ENCODE peak calls at places on chromosomes 11 and 22, in eight cellular contexts. One of them, this sample, is unnamed.

GRCh38 chr22:24244144-24244787 is 616 bp downstream of the GGT5 start:
- DNase-seq in SJSA1: no peak
- DNase-seq in effector memory CD4-positive, alpha-beta T cell: no peak
- DNase-seq in CD8-positive, alpha-beta T cell: no peak
- DNase-seq in small intestine: no peak
- DNase-seq in psoas muscle: peak; percentile 61
- DNase-seq in GM12878: no peak
- DNase-seq in brain microvascular endothelial cell: peak; percentile 75
- DNase-seq in this sample: no peak

GRCh38 chr11:2298795-2299747 is 2.6 kb downstream of the C11orf21 start:
- DNase-seq in SJSA1: no peak
- DNase-seq in effector memory CD4-positive, alpha-beta T cell: no peak
- DNase-seq in CD8-positive, alpha-beta T cell: peak; percentile 62
- DNase-seq in small intestine: peak; percentile 38
- DNase-seq in psoas muscle: peak; percentile 44
- DNase-seq in GM12878: no peak
- DNase-seq in brain microvascular endothelial cell: no peak
- DNase-seq in this sample: no peak

GRCh38 chr11:118437046-118437735 is 899 bp downstream of the KMT2A start:
- DNase-seq in SJSA1: no peak
- DNase-seq in effector memory CD4-positive, alpha-beta T cell: peak; percentile 35
- DNase-seq in CD8-positive, alpha-beta T cell: peak; percentile 40
- DNase-seq in small intestine: peak; percentile 42
- DNase-seq in psoas muscle: peak; percentile 57
- DNase-seq in GM12878: no peak
- DNase-seq in brain microvascular endothelial cell: no peak
- DNase-seq in this sample: no peak

GRCh38 chr22:29716814-29717213 is 3.0 kb upstream of the CABP7 start:
- DNase-seq in SJSA1: peak; percentile 56
- DNase-seq in effector memory CD4-positive, alpha-beta T cell: no peak
- DNase-seq in CD8-positive, alpha-beta T cell: no peak
- DNase-seq in small intestine: peak; percentile 42
- DNase-seq in psoas muscle: peak; percentile 70
- DNase-seq in GM12878: no peak
- DNase-seq in brain microvascular endothelial cell: peak; percentile 66
- DNase-seq in this sample: peak; percentile 54

GRCh38 chr11:15909937-15910598 is 446.3 kb downstream of the SOX6 start:
- DNase-seq in SJSA1: no peak
- DNase-seq in effector memory CD4-positive, alpha-beta T cell: no peak
- DNase-seq in CD8-positive, alpha-beta T cell: no peak
- DNase-seq in small intestine: no peak
- DNase-seq in psoas muscle: no peak
- DNase-seq in GM12878: no peak
- DNase-seq in brain microvascular endothelial cell: no peak
- DNase-seq in this sample: no peak

GRCh38 chr11:71305451-71306125 is 53.2 kb upstream of the SHANK2 start:
- DNase-seq in SJSA1: no peak
- DNase-seq in effector memory CD4-positive, alpha-beta T cell: no peak
- DNase-seq in CD8-positive, alpha-beta T cell: no peak
- DNase-seq in small intestine: no peak
- DNase-seq in psoas muscle: no peak
- DNase-seq in GM12878: no peak
- DNase-seq in brain microvascular endothelial cell: no peak
- DNase-seq in this sample: no peak

GRCh38 chr11:35105319-35106063 is 33.5 kb upstream of the CD44 start:
- DNase-seq in SJSA1: no peak
- DNase-seq in effector memory CD4-positive, alpha-beta T cell: no peak
- DNase-seq in CD8-positive, alpha-beta T cell: no peak
- DNase-seq in small intestine: no peak
- DNase-seq in psoas muscle: no peak
- DNase-seq in GM12878: no peak
- DNase-seq in brain microvascular endothelial cell: no peak
- DNase-seq in this sample: no peak

GRCh38 chr11:28833670-28834069 is 725.5 kb downstream of the METTL15 start:
- DNase-seq in SJSA1: peak; percentile 88
- DNase-seq in effector memory CD4-positive, alpha-beta T cell: no peak
- DNase-seq in CD8-positive, alpha-beta T cell: no peak
- DNase-seq in small intestine: no peak
- DNase-seq in psoas muscle: no peak
- DNase-seq in GM12878: no peak
- DNase-seq in brain microvascular endothelial cell: peak; percentile 97
- DNase-seq in this sample: no peak

GRCh38 chr22:40107756-40108437 is 69.8 kb upstream of the TNRC6B start:
- DNase-seq in SJSA1: peak; percentile 50
- DNase-seq in effector memory CD4-positive, alpha-beta T cell: no peak
- DNase-seq in CD8-positive, alpha-beta T cell: peak; percentile 12
- DNase-seq in small intestine: peak; percentile 64
- DNase-seq in psoas muscle: no peak
- DNase-seq in GM12878: no peak
- DNase-seq in brain microvascular endothelial cell: no peak
- DNase-seq in this sample: no peak

GRCh38 chr22:36644333-36644757 is 59.2 kb downstream of the CACNG2 start:
- DNase-seq in SJSA1: peak; percentile 56
- DNase-seq in effector memory CD4-positive, alpha-beta T cell: no peak
- DNase-seq in CD8-positive, alpha-beta T cell: no peak
- DNase-seq in small intestine: peak; percentile 27
- DNase-seq in psoas muscle: no peak
- DNase-seq in GM12878: no peak
- DNase-seq in brain microvascular endothelial cell: peak; percentile 91
- DNase-seq in this sample: no peak

GRCh38 chr22:17637490-17638181 is 921 bp upstream of the BCL2L13 start:
- DNase-seq in SJSA1: no peak
- DNase-seq in effector memory CD4-positive, alpha-beta T cell: no peak
- DNase-seq in CD8-positive, alpha-beta T cell: no peak
- DNase-seq in small intestine: no peak
- DNase-seq in psoas muscle: no peak
- DNase-seq in GM12878: no peak
- DNase-seq in brain microvascular endothelial cell: no peak
- DNase-seq in this sample: no peak

GRCh38 chr22:17638182-17638431 is 450 bp upstream of the BCL2L13 start:
- DNase-seq in SJSA1: no peak
- DNase-seq in effector memory CD4-positive, alpha-beta T cell: no peak
- DNase-seq in CD8-positive, alpha-beta T cell: no peak
- DNase-seq in small intestine: no peak
- DNase-seq in psoas muscle: no peak
- DNase-seq in GM12878: no peak
- DNase-seq in brain microvascular endothelial cell: no peak
- DNase-seq in this sample: no peak

GRCh38 chr22:17633217-17633997 is 4.9 kb upstream of the ATP6V1E1 start:
- DNase-seq in SJSA1: peak; percentile 74
- DNase-seq in effector memory CD4-positive, alpha-beta T cell: no peak
- DNase-seq in CD8-positive, alpha-beta T cell: no peak
- DNase-seq in small intestine: no peak
- DNase-seq in psoas muscle: no peak
- DNase-seq in GM12878: no peak
- DNase-seq in brain microvascular endothelial cell: peak; percentile 54
- DNase-seq in this sample: no peak

GRCh38 chr22:17633998-17634323 is 4.6 kb upstream of the BCL2L13 start:
- DNase-seq in SJSA1: no peak
- DNase-seq in effector memory CD4-positive, alpha-beta T cell: no peak
- DNase-seq in CD8-positive, alpha-beta T cell: no peak
- DNase-seq in small intestine: no peak
- DNase-seq in psoas muscle: no peak
- DNase-seq in GM12878: no peak
- DNase-seq in brain microvascular endothelial cell: no peak
- DNase-seq in this sample: no peak

GRCh38 chr22:17634696-17635095 is 3.9 kb upstream of the BCL2L13 start:
- DNase-seq in SJSA1: no peak
- DNase-seq in effector memory CD4-positive, alpha-beta T cell: no peak
- DNase-seq in CD8-positive, alpha-beta T cell: no peak
- DNase-seq in small intestine: no peak
- DNase-seq in psoas muscle: no peak
- DNase-seq in GM12878: no peak
- DNase-seq in brain microvascular endothelial cell: no peak
- DNase-seq in this sample: no peak
- H3K27ac ChIP-seq in SJSA1: no peak overlapping the region
- H3K27ac ChIP-seq in effector memory CD4-positive, alpha-beta T cell: no peak overlapping the region
- H3K27ac ChIP-seq in CD8-positive, alpha-beta T cell: no peak overlapping the region
- H3K27ac ChIP-seq in small intestine: no peak overlapping the region
- H3K27ac ChIP-seq in psoas muscle: no peak overlapping the region
- H3K27ac ChIP-seq in GM12878: no peak overlapping the region
- H3K27ac ChIP-seq in brain microvascular endothelial cell: no peak overlapping the region
- H3K27ac ChIP-seq in this sample: no peak overlapping the region

GRCh38 chr22:37665487-37665886 is 7.0 kb downstream of the PDXP start:
- DNase-seq in SJSA1: no peak
- DNase-seq in effector memory CD4-positive, alpha-beta T cell: no peak
- DNase-seq in CD8-positive, alpha-beta T cell: no peak
- DNase-seq in small intestine: no peak
- DNase-seq in psoas muscle: no peak
- DNase-seq in GM12878: no peak
- DNase-seq in brain microvascular endothelial cell: no peak
- DNase-seq in this sample: no peak
- H3K27ac ChIP-seq in SJSA1: no peak overlapping the region
- H3K27ac ChIP-seq in effector memory CD4-positive, alpha-beta T cell: no peak overlapping the region
- H3K27ac ChIP-seq in CD8-positive, alpha-beta T cell: no peak overlapping the region
- H3K27ac ChIP-seq in small intestine: no peak overlapping the region
- H3K27ac ChIP-seq in psoas muscle: no peak overlapping the region
- H3K27ac ChIP-seq in GM12878: no peak overlapping the region
- H3K27ac ChIP-seq in brain microvascular endothelial cell: no peak overlapping the region
- H3K27ac ChIP-seq in this sample: peak overlapping the region; percentile 83

GRCh38 chr11:79390477-79390876 is 50.4 kb downstream of the TENM4 start:
- DNase-seq in SJSA1: no peak
- DNase-seq in effector memory CD4-positive, alpha-beta T cell: no peak
- DNase-seq in CD8-positive, alpha-beta T cell: no peak
- DNase-seq in small intestine: no peak
- DNase-seq in psoas muscle: no peak
- DNase-seq in GM12878: no peak
- DNase-seq in brain microvascular endothelial cell: no peak
- DNase-seq in this sample: no peak
- H3K27ac ChIP-seq in SJSA1: no peak overlapping the region
- H3K27ac ChIP-seq in effector memory CD4-positive, alpha-beta T cell: no peak overlapping the region
- H3K27ac ChIP-seq in CD8-positive, alpha-beta T cell: no peak overlapping the region
- H3K27ac ChIP-seq in small intestine: no peak overlapping the region
- H3K27ac ChIP-seq in psoas muscle: no peak overlapping the region
- H3K27ac ChIP-seq in GM12878: no peak overlapping the region
- H3K27ac ChIP-seq in brain microvascular endothelial cell: no peak overlapping the region
- H3K27ac ChIP-seq in this sample: no peak overlapping the region

GRCh38 chr11:123111465-123111864 is 49.5 kb upstream of the HSPA8 start:
- DNase-seq in SJSA1: peak; percentile 37
- DNase-seq in effector memory CD4-positive, alpha-beta T cell: no peak
- DNase-seq in CD8-positive, alpha-beta T cell: no peak
- DNase-seq in small intestine: peak; percentile 66
- DNase-seq in psoas muscle: no peak
- DNase-seq in GM12878: no peak
- DNase-seq in brain microvascular endothelial cell: no peak
- DNase-seq in this sample: no peak
- H3K27ac ChIP-seq in SJSA1: no peak overlapping the region
- H3K27ac ChIP-seq in effector memory CD4-positive, alpha-beta T cell: no peak overlapping the region
- H3K27ac ChIP-seq in CD8-positive, alpha-beta T cell: no peak overlapping the region
- H3K27ac ChIP-seq in small intestine: no peak overlapping the region
- H3K27ac ChIP-seq in psoas muscle: no peak overlapping the region
- H3K27ac ChIP-seq in GM12878: no peak overlapping the region
- H3K27ac ChIP-seq in brain microvascular endothelial cell: no peak overlapping the region
- H3K27ac ChIP-seq in this sample: no peak overlapping the region

DNA sequence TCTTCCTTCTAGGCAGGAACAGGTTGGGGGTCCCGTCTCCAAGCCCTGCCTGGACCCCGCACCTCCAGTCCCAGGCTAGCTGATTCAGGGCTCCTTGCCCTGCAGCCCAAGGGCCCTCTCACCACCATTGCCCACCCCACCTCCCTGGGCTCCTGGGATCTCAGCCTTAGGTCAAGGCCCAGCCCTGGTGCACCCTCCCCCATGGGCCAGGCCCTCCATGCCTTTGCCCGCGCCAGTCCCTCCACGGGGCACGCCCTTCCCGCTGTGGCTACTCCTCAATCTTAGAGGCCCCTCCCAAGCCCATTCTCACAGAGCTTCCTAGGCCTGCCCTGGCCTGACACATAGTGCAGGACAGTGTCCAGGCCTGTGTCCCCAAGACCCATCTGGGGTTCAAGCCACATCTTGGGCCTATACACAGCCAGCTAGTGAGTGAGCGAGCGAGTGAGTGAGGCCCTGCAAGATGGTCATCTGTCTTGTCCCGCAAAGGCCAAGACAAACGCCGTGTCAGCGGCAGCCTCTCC is 6.9 kb downstream of the GP1BB start:
- DNase-seq in SJSA1: no peak
- DNase-seq in effector memory CD4-positive, alpha-beta T cell: no peak
- DNase-seq in CD8-positive, alpha-beta T cell: no peak
- DNase-seq in small intestine: no peak
- DNase-seq in psoas muscle: no peak
- DNase-seq in GM12878: no peak
- DNase-seq in brain microvascular endothelial cell: no peak
- DNase-seq in this sample: no peak
- H3K27ac ChIP-seq in SJSA1: no peak overlapping the region
- H3K27ac ChIP-seq in effector memory CD4-positive, alpha-beta T cell: no peak overlapping the region
- H3K27ac ChIP-seq in CD8-positive, alpha-beta T cell: no peak overlapping the region
- H3K27ac ChIP-seq in small intestine: no peak overlapping the region
- H3K27ac ChIP-seq in psoas muscle: no peak overlapping the region
- H3K27ac ChIP-seq in GM12878: no peak overlapping the region
- H3K27ac ChIP-seq in brain microvascular endothelial cell: no peak overlapping the region
- H3K27ac ChIP-seq in this sample: no peak overlapping the region

GRCh38 chr22:33542153-33542552 is 378.1 kb downstream of the LARGE1 start:
- DNase-seq in SJSA1: no peak
- DNase-seq in effector memory CD4-positive, alpha-beta T cell: no peak
- DNase-seq in CD8-positive, alpha-beta T cell: no peak
- DNase-seq in small intestine: no peak
- DNase-seq in psoas muscle: no peak
- DNase-seq in GM12878: no peak
- DNase-seq in brain microvascular endothelial cell: peak; percentile 28
- DNase-seq in this sample: no peak
- H3K27ac ChIP-seq in SJSA1: no peak overlapping the region
- H3K27ac ChIP-seq in effector memory CD4-positive, alpha-beta T cell: no peak overlapping the region
- H3K27ac ChIP-seq in CD8-positive, alpha-beta T cell: no peak overlapping the region
- H3K27ac ChIP-seq in small intestine: no peak overlapping the region
- H3K27ac ChIP-seq in psoas muscle: no peak overlapping the region
- H3K27ac ChIP-seq in GM12878: no peak overlapping the region
- H3K27ac ChIP-seq in brain microvascular endothelial cell: no peak overlapping the region
- H3K27ac ChIP-seq in this sample: no peak overlapping the region

DNA sequence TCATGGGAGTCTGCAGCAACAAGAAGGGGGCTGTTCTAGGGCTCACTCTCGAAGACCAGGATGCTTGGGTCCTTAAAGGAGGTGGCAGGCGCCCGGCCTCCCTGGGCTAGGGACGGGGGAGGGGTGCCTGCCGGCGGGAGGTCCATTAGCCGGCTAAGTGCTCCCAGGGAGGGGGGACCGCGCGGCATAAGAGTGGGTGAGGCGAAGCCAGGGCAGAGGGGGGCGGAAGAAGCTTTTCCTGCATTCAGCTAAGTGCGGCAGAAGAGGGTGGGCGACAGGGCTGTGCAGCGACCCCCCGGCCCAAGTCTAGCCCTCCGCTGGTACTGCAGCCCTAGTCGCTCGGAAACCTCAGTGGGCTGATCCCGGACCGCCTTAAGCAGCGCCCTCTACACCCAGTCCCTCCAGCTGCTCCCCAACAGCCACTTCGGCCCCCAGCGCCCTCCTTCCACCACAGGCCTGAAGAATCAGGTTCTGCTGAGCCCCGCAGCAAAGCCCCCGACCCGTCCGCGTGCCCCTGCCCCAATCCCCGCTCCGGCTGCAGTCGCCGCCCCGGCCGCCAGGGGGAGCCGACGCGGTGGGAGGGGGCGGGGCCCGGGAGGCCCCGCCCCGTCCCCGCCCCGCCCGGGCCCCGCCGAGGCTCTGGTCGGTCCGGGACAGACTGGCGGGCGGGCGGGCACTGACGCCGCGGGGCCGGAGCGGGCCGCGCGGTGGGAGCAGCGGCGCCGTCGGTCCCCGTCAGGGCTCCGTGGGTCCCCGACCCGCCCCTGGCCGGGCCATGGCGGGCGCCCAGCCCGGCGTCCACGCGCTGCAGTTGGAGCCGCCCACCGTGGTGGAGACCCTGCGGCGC is at the start of gene PLCB3:
- DNase-seq in SJSA1: peak; percentile 67
- DNase-seq in effector memory CD4-positive, alpha-beta T cell: peak; percentile 50
- DNase-seq in CD8-positive, alpha-beta T cell: peak; percentile 68
- DNase-seq in small intestine: peak; percentile 59
- DNase-seq in psoas muscle: peak; percentile 82
- DNase-seq in GM12878: no peak
- DNase-seq in brain microvascular endothelial cell: no peak
- DNase-seq in this sample: no peak
- H3K27ac ChIP-seq in SJSA1: peak within 1 kb of the TSS; percentile 37
- H3K27ac ChIP-seq in effector memory CD4-positive, alpha-beta T cell: no peak within 1 kb of the TSS
- H3K27ac ChIP-seq in CD8-positive, alpha-beta T cell: no peak within 1 kb of the TSS
- H3K27ac ChIP-seq in small intestine: peak within 1 kb of the TSS; percentile 99
- H3K27ac ChIP-seq in psoas muscle: peak within 1 kb of the TSS; percentile 75
- H3K27ac ChIP-seq in GM12878: no peak within 1 kb of the TSS
- H3K27ac ChIP-seq in brain microvascular endothelial cell: peak within 1 kb of the TSS; percentile 29
- H3K27ac ChIP-seq in this sample: peak within 1 kb of the TSS; percentile 21